ENCODE peak calls at places on chromosomes 4 and X, in six cellular contexts. I is GM23338, Z is mucosa of descending colon, E is OCI-LY7, K is Panc1, O is endodermal cell. D is an unnamed sample.

GRCh38 chr4:159413252-159413941 is 310.5 kb downstream of the RAPGEF2 start:
- DNase-seq in I (no peak), Z (no peak), E (no peak), K (no peak), O (no peak), D (no peak)

GRCh38 chr4:152696764-152697250 is 17.0 kb upstream of the TMEM154 start:
- DNase-seq in I (no peak), Z (peak), E (no peak), K (no peak), O (no peak), D (no peak)

GRCh38 chr4:159860945-159861344 is 758.1 kb downstream of the RAPGEF2 start:
- DNase-seq in I (no peak), Z (no peak), E (no peak), K (no peak), O (no peak), D (no peak)

GRCh38 chr4:151559595-151559994 is 150.6 kb downstream of the FHIP1A start:
- DNase-seq in I (no peak), Z (no peak), E (no peak), K (no peak), O (no peak), D (no peak)

GRCh38 chr4:114474401-114474800 is 124.2 kb upstream of the UGT8 start:
- DNase-seq in I (no peak), Z (no peak), E (no peak), K (no peak), O (no peak), D (no peak)

GRCh38 chrX:10233173-10233572 is 76.4 kb downstream of the CLCN4 start:
- DNase-seq in I (no peak), Z (no peak), E (no peak), K (no peak), O (no peak), D (no peak)

GRCh38 chr4:98786866-98787265 is 128.5 kb upstream of the TSPAN5 start:
- DNase-seq in I (no peak), Z (no peak), E (no peak), K (no peak), O (no peak), D (no peak)

GRCh38 chr4:156594619-156595018 is 377.0 kb downstream of the PDGFC start:
- DNase-seq in I (no peak), Z (peak), E (no peak), K (no peak), O (no peak), D (no peak)

GRCh38 chr4:87130985-87131753 is 89.2 kb downstream of the KLHL8 start:
- DNase-seq in I (no peak), Z (no peak), E (no peak), K (no peak), O (no peak), D (no peak)

GRCh38 chrX:153802513-153803045 is 8.1 kb downstream of the SSR4 start:
- DNase-seq in I (no peak), Z (no peak), E (no peak), K (no peak), O (no peak), D (no peak)

GRCh38 chr4:126627255-126627654 is 1005.5 kb upstream of the INTU start:
- DNase-seq in I (peak), Z (no peak), E (no peak), K (no peak), O (peak), D (no peak)

GRCh38 chr4:120948382-120948781 is 25.9 kb upstream of the PRDM5 start:
- DNase-seq in I (no peak), Z (no peak), E (no peak), K (no peak), O (peak), D (no peak)

GRCh38 chr4:74755486-74755885 is 38.8 kb downstream of the BTC start:
- DNase-seq in I (no peak), Z (peak), E (no peak), K (no peak), O (no peak), D (no peak)

GRCh38 chrX:48794340-48794920 is 7.4 kb upstream of the HDAC6 start:
- DNase-seq in I (no peak), Z (no peak), E (no peak), K (no peak), O (no peak), D (no peak)

GRCh38 chr4:182938213-182938645 is 21.0 kb upstream of the DCTD start:
- DNase-seq in I (peak), Z (peak), E (peak), K (peak), O (peak), D (peak)

GRCh38 chr4:74590476-74590875 is 145.5 kb downstream of the AREG start:
- DNase-seq in I (no peak), Z (no peak), E (no peak), K (no peak), O (no peak), D (no peak)

GRCh38 chr4:113248320-113248719 is 198.9 kb downstream of the ANK2 start:
- DNase-seq in I (peak), Z (no peak), E (no peak), K (no peak), O (peak), D (no peak)

GRCh38 chr4:89303177-89303576 is 4.4 kb downstream of the GPRIN3 start:
- DNase-seq in I (no peak), Z (peak), E (no peak), K (no peak), O (no peak), D (no peak)

DNA sequence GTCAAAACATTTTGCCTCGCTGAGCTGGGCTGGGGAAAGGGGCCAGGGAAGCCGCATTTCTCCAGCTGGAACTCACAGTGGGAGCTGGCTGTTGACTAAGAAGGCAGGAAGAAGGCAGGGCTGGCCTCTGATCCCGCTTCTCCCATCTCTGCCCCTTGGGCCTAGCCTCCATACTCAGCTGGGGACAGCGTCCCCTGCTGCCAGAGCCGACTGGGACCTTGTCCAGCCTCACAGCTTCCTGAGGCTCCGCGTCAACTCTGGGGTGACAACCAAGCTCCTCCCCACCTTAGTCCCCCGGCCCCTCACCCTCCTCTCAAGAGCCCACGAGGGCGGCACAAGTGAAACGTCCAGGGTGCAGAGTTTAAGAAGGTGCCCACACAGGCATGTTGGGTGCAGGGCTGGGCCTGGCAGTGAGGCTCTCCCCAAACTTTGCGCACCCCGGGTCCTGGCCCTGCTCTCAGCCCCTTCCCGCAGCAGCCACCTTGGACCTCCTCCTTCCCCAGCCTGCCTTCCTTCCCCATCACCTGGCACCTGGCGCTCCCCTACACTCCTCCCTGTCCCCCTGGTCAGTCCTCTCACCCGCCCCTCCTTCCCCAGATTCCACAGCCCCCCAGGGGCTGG is 100.8 kb downstream of the PSAPL1 start:
- DNase-seq in I (no peak), Z (peak), E (no peak), K (no peak), O (peak), D (no peak)
- TF ChIP-seq CTCF in I (peak), Z (no peak), E (no peak), K (no peak), O (peak), D (no peak)

GRCh38 chr4:173318648-173319211 is 15.4 kb downstream of the HMGB2 start:
- DNase-seq in I (peak), Z (no peak), E (peak), K (no peak), O (no peak), D (no peak)
- TF ChIP-seq CTCF in I (no peak), Z (no peak), E (peak), K (no peak), O (peak), D (peak)

GRCh38 chr4:67401902-67402301 is 143.4 kb downstream of the CENPC start:
- DNase-seq in I (no peak), Z (no peak), E (no peak), K (no peak), O (no peak), D (no peak)
- TF ChIP-seq CTCF in I (no peak), Z (no peak), E (no peak), K (no peak), O (no peak), D (no peak)

DNA sequence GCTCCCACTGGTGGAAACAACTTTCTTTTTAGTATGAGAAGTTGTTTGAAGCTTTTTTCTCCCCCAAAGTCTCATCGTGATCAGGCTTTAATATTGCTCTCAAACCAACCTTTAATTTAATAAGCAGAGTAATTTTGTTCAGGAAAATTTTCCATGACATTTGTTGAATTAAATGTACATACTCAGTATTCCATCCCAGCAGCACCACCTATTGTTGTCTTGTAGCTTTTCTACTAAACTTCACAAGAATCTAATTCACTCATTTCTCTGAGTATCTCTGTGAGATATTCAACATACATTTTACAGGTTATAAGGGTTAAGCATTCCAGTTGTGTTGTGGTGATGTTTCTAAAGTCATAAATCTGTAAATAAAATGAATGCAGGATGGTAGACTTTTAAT is 218.3 kb upstream of the HAND2 start:
- DNase-seq in I (no peak), Z (peak), E (no peak), K (no peak), O (no peak), D (no peak)
- TF ChIP-seq CTCF in I (no peak), Z (no peak), E (no peak), K (no peak), O (peak), D (no peak)

DNA sequence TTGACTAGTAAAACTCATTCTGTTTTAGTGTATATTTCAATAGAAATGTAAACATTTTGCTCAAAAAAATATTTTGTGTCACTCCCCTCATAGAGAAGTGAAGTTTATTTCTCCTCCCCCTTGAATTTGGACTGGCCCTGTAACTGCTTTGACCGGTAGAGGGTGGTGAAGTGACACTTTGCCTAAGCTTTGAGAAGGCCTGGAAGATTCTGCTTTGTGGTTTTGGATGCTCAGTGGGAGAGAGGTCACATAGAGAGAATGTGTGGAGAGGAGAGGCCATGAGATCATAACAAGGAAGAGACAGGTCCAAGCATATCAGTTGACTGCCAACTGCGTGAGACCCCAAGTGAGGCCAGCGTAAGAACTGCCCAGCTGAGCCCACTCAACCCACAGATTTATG is 19.1 kb upstream of the ARX start:
- DNase-seq in I (peak), Z (no peak), E (no peak), K (no peak), O (peak), D (no peak)
- TF ChIP-seq CTCF in I (peak), Z (no peak), E (no peak), K (no peak), O (peak), D (peak)

DNA sequence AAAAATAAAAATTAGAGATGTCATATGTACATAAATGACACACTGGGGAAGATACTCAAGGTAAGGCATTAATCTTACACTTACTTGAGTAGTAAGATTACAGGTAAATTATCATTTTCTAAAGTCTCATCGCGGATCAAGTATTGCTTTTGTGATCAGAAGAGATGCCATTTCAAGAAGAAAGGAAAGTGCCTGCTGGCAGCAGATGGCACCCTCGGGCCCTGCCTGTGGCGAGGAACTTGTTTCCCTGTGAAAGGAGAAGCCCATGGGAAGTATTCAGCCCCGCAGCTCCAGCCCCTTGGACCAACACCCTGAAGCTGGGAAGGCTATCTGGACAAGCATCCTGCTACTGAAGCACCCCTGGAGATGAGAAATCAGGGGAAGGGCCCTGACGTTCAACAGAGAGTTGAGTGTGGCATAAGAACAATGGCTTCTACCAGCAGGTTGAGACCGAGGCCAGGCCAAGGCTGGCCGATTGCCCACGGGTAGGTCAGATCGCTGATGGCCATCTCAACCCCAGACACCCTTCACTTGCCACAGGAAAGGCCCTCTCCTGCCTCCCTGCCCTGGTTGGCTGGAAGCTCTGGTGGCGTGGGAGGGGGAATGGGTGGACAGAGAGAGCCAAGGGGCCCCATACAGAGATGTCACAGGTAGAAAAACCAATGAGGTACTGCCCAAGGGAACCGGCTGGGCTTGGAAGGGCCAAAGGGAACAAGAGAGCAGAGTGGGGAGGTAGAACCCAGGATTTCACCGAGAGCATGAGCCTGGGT is 18.8 kb upstream of the MXD4 start:
- DNase-seq in I (no peak), Z (peak), E (no peak), K (no peak), O (no peak), D (no peak)
- TF ChIP-seq CTCF in I (peak), Z (no peak), E (peak), K (no peak), O (no peak), D (no peak)

GRCh38 chr4:177242651-177243296 is 66.9 kb upstream of the NEIL3 start:
- DNase-seq in I (no peak), Z (no peak), E (no peak), K (no peak), O (no peak), D (no peak)

GRCh38 chr4:177236889-177237288 is 72.8 kb upstream of the NEIL3 start:
- DNase-seq in I (no peak), Z (no peak), E (no peak), K (no peak), O (no peak), D (no peak)

GRCh38 chr4:177239475-177239874 is 70.2 kb upstream of the NEIL3 start:
- DNase-seq in I (no peak), Z (no peak), E (no peak), K (no peak), O (no peak), D (no peak)

GRCh38 chr4:177237291-177237690 is 72.4 kb upstream of the NEIL3 start:
- DNase-seq in I (no peak), Z (no peak), E (no peak), K (no peak), O (no peak), D (no peak)

GRCh38 chr4:177239878-177240277 is 69.8 kb upstream of the NEIL3 start:
- DNase-seq in I (no peak), Z (no peak), E (no peak), K (no peak), O (no peak), D (no peak)
- TF ChIP-seq CTCF in I (no peak), Z (no peak), E (no peak), K (no peak), O (no peak), D (no peak)